ENCODE peak calls at places on chromosome 21, in six cellular contexts. Z is GM12892, J is heart left ventricle, W is NB4, P is A549, Q is IMR-90. I is an unnamed sample.

GRCh38 chr21:43302769-43303168 is 124.2 kb downstream of the SIK1 start:
- DNase-seq in Z (no peak), J (no peak), W (no peak), P (no peak), Q (no peak), I (no peak)

GRCh38 chr21:33767236-33767635 is 124.9 kb downstream of the ITSN1 start:
- DNase-seq in Z (no peak), J (no peak), W (no peak), P (no peak), Q (peak; percentile 46), I (no peak)

GRCh38 chr21:26425576-26425975 is 147.5 kb downstream of the CYYR1 start:
- DNase-seq in Z (no peak), J (no peak), W (no peak), P (no peak), Q (no peak), I (no peak)

GRCh38 chr21:31921079-31921478 is 48.3 kb downstream of the HUNK start:
- DNase-seq in Z (no peak), J (no peak), W (no peak), P (no peak), Q (peak; percentile 91), I (no peak)

GRCh38 chr21:40151611-40152010 is 284.4 kb downstream of the PCP4 start:
- DNase-seq in Z (no peak), J (no peak), W (no peak), P (no peak), Q (no peak), I (no peak)

GRCh38 chr21:26813426-26813998 is 31.7 kb downstream of the ADAMTS1 start:
- DNase-seq in Z (no peak), J (no peak), W (no peak), P (no peak), Q (no peak), I (no peak)

GRCh38 chr21:17119466-17120297 is 393.2 kb upstream of the CXADR start:
- DNase-seq in Z (no peak), J (no peak), W (no peak), P (no peak), Q (no peak), I (no peak)

GRCh38 chr21:40049031-40049958 is 182.1 kb downstream of the PCP4 start:
- DNase-seq in Z (no peak), J (no peak), W (peak; percentile 5), P (no peak), Q (peak; percentile 11), I (no peak)

GRCh38 chr21:29290245-29290644 is 8.5 kb upstream of the BACH1 start:
- DNase-seq in Z (no peak), J (no peak), W (no peak), P (no peak), Q (no peak), I (no peak)

GRCh38 chr21:28336299-28336698 is 656.4 kb downstream of the LTN1 start:
- DNase-seq in Z (no peak), J (peak; percentile 18), W (peak; percentile 28), P (no peak), Q (peak; percentile 96), I (peak; percentile 23)

GRCh38 chr21:35234725-35235124 is 185.6 kb upstream of the RUNX1 start:
- DNase-seq in Z (no peak), J (no peak), W (peak; percentile 14), P (no peak), Q (no peak), I (no peak)

GRCh38 chr21:35933466-35933865 is 126.9 kb downstream of the SETD4 start:
- DNase-seq in Z (no peak), J (peak; percentile 59), W (peak; percentile 79), P (no peak), Q (peak; percentile 86), I (no peak)

GRCh38 chr21:14741237-14741636 is 195.1 kb upstream of the SAMSN1 start:
- DNase-seq in Z (no peak), J (no peak), W (no peak), P (no peak), Q (no peak), I (no peak)

GRCh38 chr21:32562426-32562825 is 22.9 kb downstream of the TCP10L start:
- DNase-seq in Z (no peak), J (peak; percentile 62), W (no peak), P (no peak), Q (peak; percentile 83), I (peak; percentile 75)

GRCh38 chr21:39484711-39485264 is 33.0 kb downstream of the SH3BGR start:
- DNase-seq in Z (no peak), J (no peak), W (no peak), P (no peak), Q (no peak), I (no peak)

GRCh38 chr21:26842976-26843911 is 2.0 kb downstream of the ADAMTS1 start:
- DNase-seq in Z (no peak), J (peak; percentile 95), W (no peak), P (no peak), Q (peak; percentile 96), I (no peak)

GRCh38 chr21:16492356-16492755 is 762.6 kb downstream of the USP25 start:
- DNase-seq in Z (no peak), J (no peak), W (no peak), P (no peak), Q (no peak), I (no peak)

GRCh38 chr21:45555557-45556301 is 13.5 kb upstream of the SLC19A1 start:
- DNase-seq in Z (peak; percentile 94), J (no peak), W (peak; percentile 94), P (peak; percentile 92), Q (peak; percentile 86), I (peak; percentile 70)
- TF ChIP-seq POLR2A in Z (no peak), J (no peak), W (peak; percentile 62), P (peak; percentile 18), Q (peak; percentile 11), I (no peak)

GRCh38 chr21:37219766-37220432 is 47.2 kb downstream of the VPS26C start:
- DNase-seq in Z (no peak), J (no peak), W (peak; percentile 15), P (no peak), Q (no peak), I (peak; percentile 18)

GRCh38 chr21:37224861-37225260 is 42.3 kb downstream of the VPS26C start:
- DNase-seq in Z (no peak), J (no peak), W (no peak), P (no peak), Q (no peak), I (no peak)

GRCh38 chr21:37220981-37221664 is 46.0 kb downstream of the VPS26C start:
- DNase-seq in Z (peak; percentile 86), J (peak; percentile 95), W (peak; percentile 95), P (peak; percentile 79), Q (peak; percentile 87), I (peak; percentile 95)

GRCh38 chr21:37223804-37224345 is 43.3 kb downstream of the VPS26C start:
- DNase-seq in Z (no peak), J (no peak), W (no peak), P (no peak), Q (no peak), I (no peak)

GRCh38 chr21:37220433-37220980 is 46.6 kb downstream of the VPS26C start:
- DNase-seq in Z (no peak), J (no peak), W (peak; percentile 76), P (peak; percentile 15), Q (peak; percentile 50), I (peak; percentile 66)
- TF ChIP-seq POLR2A in Z (no peak), J (no peak), W (no peak), P (no peak), Q (no peak), I (no peak)

GRCh38 chr21:37829447-37829846 is 86.8 kb downstream of the KCNJ6 start:
- DNase-seq in Z (no peak), J (no peak), W (peak; percentile 15), P (peak; percentile 10), Q (peak; percentile 70), I (no peak)
- TF ChIP-seq POLR2A in Z (no peak), J (no peak), W (no peak), P (no peak), Q (no peak), I (no peak)

DNA sequence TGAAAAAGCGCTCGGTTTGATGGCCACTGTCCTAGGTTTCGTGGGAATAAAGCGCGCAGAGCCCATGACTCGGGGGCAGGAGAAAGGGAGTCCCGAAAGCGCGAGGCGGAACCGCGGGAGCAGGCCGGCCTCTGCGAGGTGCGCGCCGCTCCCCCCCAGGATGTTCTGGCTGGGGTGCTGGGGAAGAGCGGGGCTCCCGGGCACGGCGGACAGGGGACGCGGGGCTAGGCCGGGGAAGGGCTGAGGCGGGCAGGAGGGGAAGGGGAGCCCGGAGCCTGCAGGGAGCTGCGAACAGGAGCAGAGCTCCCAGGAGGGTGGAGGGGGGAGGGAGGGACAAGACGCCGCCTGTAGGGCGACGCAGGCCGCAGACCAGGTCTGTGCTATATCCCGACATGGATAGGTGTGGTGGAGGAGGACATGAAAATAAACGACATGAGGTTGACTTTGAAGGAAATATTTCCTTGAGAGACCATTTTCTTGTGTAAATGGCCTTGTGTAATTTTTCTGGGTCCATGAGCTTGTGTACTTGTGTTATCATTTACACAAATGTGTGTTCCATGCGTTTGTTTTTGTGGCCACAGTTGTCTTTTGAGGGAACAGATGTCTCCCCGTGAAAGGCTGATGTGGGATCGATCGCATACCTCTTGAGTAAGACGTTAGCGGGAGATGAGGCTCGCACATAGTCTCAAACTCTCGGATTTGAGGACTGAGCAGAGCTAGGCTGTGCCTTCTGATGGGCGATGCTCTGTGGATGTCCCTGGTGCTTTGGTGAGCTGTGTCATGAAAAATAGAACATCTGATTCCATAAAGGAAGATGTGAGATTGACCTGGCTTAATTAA is 1.3 kb downstream of the PCNT start:
- DNase-seq in Z (peak; percentile 51), J (peak; percentile 52), W (peak; percentile 78), P (peak; percentile 65), Q (peak; percentile 47), I (peak; percentile 77)
- TF ChIP-seq POLR2A in Z (no peak), J (no peak), W (no peak), P (no peak), Q (no peak), I (peak; percentile 19)

GRCh38 chr21:41506526-41507520 is 1.1 kb downstream of the TMPRSS2 start:
- DNase-seq in Z (no peak), J (no peak), W (no peak), P (no peak), Q (no peak), I (no peak)

GRCh38 chr21:41508415-41509205 is 652 bp upstream of the TMPRSS2 start:
- DNase-seq in Z (no peak), J (no peak), W (no peak), P (no peak), Q (no peak), I (no peak)

GRCh38 chr21:41506005-41506404 is 2.0 kb downstream of the TMPRSS2 start:
- DNase-seq in Z (no peak), J (no peak), W (no peak), P (no peak), Q (no peak), I (no peak)

GRCh38 chr21:41509206-41509496 is 1.2 kb upstream of the TMPRSS2 start:
- DNase-seq in Z (no peak), J (no peak), W (no peak), P (no peak), Q (no peak), I (no peak)

GRCh38 chr21:41507521-41508414 is at the start of gene TMPRSS2:
- DNase-seq in Z (no peak), J (no peak), W (no peak), P (no peak), Q (no peak), I (no peak)
- TF ChIP-seq POLR2A in Z (no peak), J (no peak), W (no peak), P (no peak), Q (no peak), I (no peak)

I was measured in erythroblast.